ENCODE peak calls at places on chromosomes 16 and 17, in six cellular contexts. P, W, D, S, O and L are unnamed samples.

GRCh38 chr17:59754547-59754946 is 47.1 kb downstream of the VMP1 start:
- DNase-seq in D (no peak), W (no peak), O (no peak), P (no peak), S (no peak), L (no peak)

GRCh38 chr17:66578781-66579489 is 256.0 kb upstream of the CACNG5 start:
- DNase-seq in W (no peak), S (no peak), P (no peak), O (no peak), D (no peak), L (no peak)

GRCh38 chr17:29093090-29093871 is 50.3 kb downstream of the PIPOX start:
- DNase-seq in S (no peak), D (no peak), W (no peak), O (no peak), P (no peak), L (no peak)

GRCh38 chr16:84103678-84104077 is 13.1 kb downstream of the MBTPS1 start:
- DNase-seq in P (no peak), D (no peak), W (no peak), O (no peak), S (no peak), L (no peak)

GRCh38 chr16:88542231-88542630 is 28.0 kb upstream of the ZC3H18 start:
- DNase-seq in S (no peak), P (no peak), O (no peak), D (no peak), W (no peak), L (peak)

GRCh38 chr17:45851464-45851863 is 6.8 kb downstream of the SPPL2C start:
- DNase-seq in O (no peak), S (no peak), W (no peak), D (no peak), P (no peak), L (no peak)

GRCh38 chr17:82696916-82697807 is 1.3 kb downstream of the RAB40B start:
- DNase-seq in P (no peak), O (no peak), W (no peak), S (no peak), D (no peak), L (no peak)

GRCh38 chr17:82734987-82735866 is at the start of gene FN3K:
- DNase-seq in D (no peak), O (peak), S (peak), W (peak), P (no peak), L (peak)

GRCh38 chr17:5249615-5250014 is 15.0 kb upstream of the SCIMP start:
- DNase-seq in S (no peak), W (no peak), O (peak), D (peak), P (peak), L (peak)

GRCh38 chr17:7652659-7653343 is 2.1 kb downstream of the ATP1B2 start:
- DNase-seq in P (no peak), W (no peak), O (no peak), S (no peak), D (no peak), L (no peak)

GRCh38 chr16:61936522-61936921 is 99.7 kb downstream of the CDH8 start:
- DNase-seq in W (no peak), P (no peak), S (no peak), O (peak), D (no peak), L (no peak)

GRCh38 chr16:88437367-88437964 is 15.6 kb upstream of the ZFPM1 start:
- DNase-seq in P (peak), D (no peak), S (peak), O (no peak), W (peak), L (peak)

GRCh38 chr16:1534021-1535020 is 855 bp downstream of the TMEM204 start:
- DNase-seq in W (no peak), S (peak), O (no peak), P (no peak), D (no peak), L (no peak)

GRCh38 chr17:59874366-59874765 is 18.4 kb downstream of the TUBD1 start:
- DNase-seq in W (no peak), O (no peak), S (no peak), P (no peak), D (no peak), L (no peak)

GRCh38 chr17:29138184-29138955 is 41.8 kb downstream of the MYO18A start:
- DNase-seq in D (no peak), W (no peak), P (no peak), O (no peak), S (no peak), L (no peak)

GRCh38 chr16:28492511-28492910 is 637 bp upstream of the CLN3 start:
- DNase-seq in W (no peak), S (no peak), O (no peak), D (no peak), P (no peak), L (no peak)

GRCh38 chr17:80765241-80766022 is 220.8 kb downstream of the RPTOR start:
- DNase-seq in S (no peak), W (no peak), D (no peak), P (no peak), O (no peak), L (no peak)

GRCh38 chr16:48146710-48147109 is 9.1 kb downstream of the ABCC12 start:
- DNase-seq in P (no peak), D (no peak), O (no peak), S (no peak), W (no peak), L (no peak)

GRCh38 chr17:35345926-35346771 is 27.3 kb downstream of the SLFN11 start:
- DNase-seq in O (peak), S (peak), W (peak), D (peak), P (peak), L (peak)

GRCh38 chr16:13077816-13078215 is 176.4 kb downstream of the SHISA9 start:
- DNase-seq in D (no peak), O (no peak), S (no peak), W (no peak), P (no peak), L (no peak)

GRCh38 chr16:13084331-13084730 is 182.9 kb downstream of the SHISA9 start:
- DNase-seq in S (no peak), P (no peak), W (no peak), O (no peak), D (no peak), L (no peak)

GRCh38 chr16:13081825-13082224 is 180.4 kb downstream of the SHISA9 start:
- DNase-seq in O (no peak), P (no peak), S (no peak), W (no peak), D (no peak), L (no peak)

DNA sequence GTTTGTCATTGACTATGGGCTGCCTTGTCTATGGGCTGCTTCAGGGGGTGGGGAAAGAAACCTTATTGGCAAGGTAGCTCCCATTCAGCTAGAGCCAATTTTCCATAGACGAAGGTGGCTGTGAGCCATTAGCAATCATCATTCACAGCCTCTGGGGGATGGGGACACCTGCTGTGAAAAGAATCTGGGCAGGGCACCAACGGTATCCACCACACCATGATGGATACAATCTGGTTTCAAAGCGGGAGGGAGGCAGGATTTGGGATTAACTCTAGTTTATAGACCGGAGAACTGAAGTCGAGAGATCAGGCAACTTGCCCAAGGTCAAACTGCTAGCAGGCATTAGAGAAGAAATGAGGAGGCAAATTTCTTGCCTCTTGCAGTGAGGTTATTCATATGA is 182.3 kb downstream of the SHISA9 start:
- DNase-seq in O (no peak), S (no peak), P (no peak), D (no peak), W (no peak), L (no peak)
- H3K27ac ChIP-seq in O (no peak), S (no peak), P (no peak), D (no peak), W (no peak), L (no peak)

GRCh38 chr16:75501359-75501758 is 6.1 kb upstream of the CHST6 start:
- DNase-seq in P (no peak), S (no peak), W (no peak), O (no peak), D (no peak), L (no peak)

GRCh38 chr16:75502916-75503605 is 7.8 kb upstream of the CHST6 start:
- DNase-seq in P (no peak), S (peak), O (no peak), W (no peak), D (no peak), L (no peak)

GRCh38 chr16:75506107-75506506 is 10.9 kb upstream of the CHST6 start:
- DNase-seq in S (no peak), D (no peak), W (no peak), P (no peak), O (no peak), L (no peak)

DNA sequence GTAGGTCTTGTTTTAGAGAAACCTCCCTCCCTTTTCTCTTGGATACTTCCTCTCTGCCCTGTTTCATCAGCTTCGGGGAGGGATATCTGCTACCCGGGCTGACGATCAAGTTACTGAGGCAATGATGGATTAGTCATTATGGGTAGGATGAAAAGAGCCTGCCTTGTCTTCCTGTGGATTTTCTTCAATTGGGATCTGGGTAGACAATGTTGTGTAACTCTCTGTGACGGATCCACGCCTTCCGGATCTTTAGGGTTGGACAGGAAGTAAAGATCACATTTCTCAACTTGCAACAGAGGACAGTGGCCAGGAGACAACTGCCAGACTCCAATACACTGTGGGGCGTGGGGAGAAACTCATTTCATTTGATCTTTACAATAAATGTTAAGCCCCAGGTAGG is 11.3 kb upstream of the CHST6 start:
- DNase-seq in P (no peak), O (no peak), D (no peak), S (no peak), W (no peak), L (no peak)
- H3K27ac ChIP-seq in P (no peak), O (no peak), D (no peak), S (no peak), W (no peak), L (no peak)

DNA sequence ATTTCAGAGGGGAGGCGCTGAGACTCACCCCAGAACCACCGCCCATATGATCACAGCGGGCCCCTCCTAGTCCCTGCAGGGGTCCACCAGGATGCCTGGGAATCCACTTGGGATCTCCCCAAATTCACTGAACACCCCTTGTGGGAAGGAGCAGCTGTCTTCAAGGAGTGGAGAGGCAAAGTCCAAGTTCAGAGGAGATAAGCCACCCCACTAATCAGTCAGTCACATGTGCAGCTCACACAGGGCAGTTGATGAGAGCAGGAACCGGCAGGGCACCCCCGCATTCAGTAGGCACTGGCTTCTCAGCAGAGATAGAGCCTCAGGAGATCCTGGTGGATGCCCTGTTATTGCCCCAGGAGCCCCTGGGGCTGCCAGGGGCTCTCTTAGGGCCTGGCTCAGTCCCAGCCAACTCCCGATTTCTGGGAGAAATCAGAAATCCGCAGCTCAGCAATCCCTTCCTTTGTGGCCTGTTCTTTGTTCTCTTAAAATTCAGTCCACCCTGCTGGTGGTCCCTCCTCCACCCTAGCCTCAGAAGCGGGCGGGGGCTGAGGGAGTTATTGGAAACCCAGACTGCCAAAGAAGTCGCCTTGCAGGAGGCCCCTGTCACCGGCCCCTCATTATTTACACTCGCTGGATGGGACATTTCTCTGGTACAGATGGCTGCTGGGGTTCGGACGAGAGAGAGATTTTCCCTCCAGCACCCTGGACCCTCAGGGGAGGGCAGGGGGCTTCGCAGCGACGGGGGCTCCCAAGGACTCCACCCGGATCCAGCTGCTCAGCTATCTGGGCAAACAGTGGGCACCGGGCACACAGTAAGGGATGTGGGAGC is 1.9 kb downstream of the CDC42EP4 start:
- DNase-seq in P (no peak), D (no peak), W (no peak), S (no peak), O (peak), L (no peak)
- H3K27ac ChIP-seq in P (no peak), D (peak), W (peak), S (peak), O (peak), L (peak)

GRCh38 chr16:63816304-63816703 is 1305.6 kb downstream of the CDH11 start:
- DNase-seq in D (no peak), O (no peak), S (no peak), P (no peak), W (no peak), L (no peak)
- H3K27ac ChIP-seq in D (no peak), O (no peak), S (no peak), P (no peak), W (no peak), L (no peak)

GRCh38 chr16:51851111-51851510 is 695.8 kb downstream of the TOX3 start:
- DNase-seq in O (no peak), S (no peak), D (no peak), W (no peak), P (no peak), L (no peak)
- H3K27ac ChIP-seq in O (no peak), S (no peak), D (no peak), W (no peak), P (no peak), L (no peak)